ENCODE peak calls at places on chromosome 20, in five cellular contexts. Y, B, U, X and V are unnamed samples.

GRCh38 chr20:2741463-2741862 is 48.9 kb downstream of the EBF4 start:
- DNase-seq in U (no peak), Y (no peak), X (no peak), B (no peak), V (no peak)

GRCh38 chr20:42391807-42392206 is 773.6 kb upstream of the CHD6 start:
- DNase-seq in X (no peak), U (no peak), Y (no peak), B (no peak), V (no peak)

GRCh38 chr20:36307412-36308317 is 1.5 kb downstream of the DLGAP4 start:
- DNase-seq in X (no peak), U (no peak), Y (no peak), B (no peak), V (no peak)

GRCh38 chr20:62906647-62907375 is 19.5 kb downstream of the DIDO1 start:
- DNase-seq in U (no peak), B (no peak), X (no peak), Y (no peak), V (no peak)

GRCh38 chr20:59718071-59718470 is 113.7 kb downstream of the PHACTR3 start:
- DNase-seq in Y (no peak), B (no peak), X (no peak), U (no peak), V (no peak)

GRCh38 chr20:50107796-50108331 is 5.1 kb downstream of the UBE2V1 start:
- DNase-seq in U (no peak), X (no peak), Y (no peak), B (no peak), V (no peak)

GRCh38 chr20:25062841-25063240 is 4.9 kb upstream of the ACSS1 start:
- DNase-seq in B (no peak), Y (no peak), X (no peak), U (no peak), V (no peak)

GRCh38 chr20:41177636-41178035 is 40.3 kb downstream of the PLCG1 start:
- DNase-seq in U (peak; percentile 78), B (no peak), X (peak; percentile 86), Y (peak; percentile 50), V (peak; percentile 83)

GRCh38 chr20:62872184-62872862 is 10.7 kb upstream of the TCFL5 start:
- DNase-seq in Y (no peak), X (no peak), U (no peak), B (no peak), V (no peak)

GRCh38 chr20:56797023-56797422 is 167.9 kb downstream of the TFAP2C start:
- DNase-seq in B (peak; percentile 81), X (no peak), U (no peak), Y (no peak), V (no peak)

GRCh38 chr20:18056174-18057105 is 1.3 kb downstream of the OVOL2 start:
- DNase-seq in B (no peak), U (peak; percentile 8), X (no peak), Y (no peak), V (no peak)

GRCh38 chr20:61045876-61046585 is 206.0 kb upstream of the CDH4 start:
- DNase-seq in X (no peak), B (no peak), U (no peak), Y (peak; percentile 34), V (no peak)

GRCh38 chr20:34921436-34921835 is 34.2 kb downstream of the GSS start:
- DNase-seq in B (no peak), X (no peak), Y (no peak), U (no peak), V (no peak)

GRCh38 chr20:45294003-45294368 is 12.7 kb upstream of the RBPJL start:
- DNase-seq in U (no peak), B (no peak), Y (no peak), X (no peak), V (no peak)
- TF ChIP-seq CTCF in U (no peak), B (no peak), Y (no peak), X (no peak), V (no peak)

GRCh38 chr20:33018169-33018931 is 10.8 kb downstream of the BPIFB2 start:
- DNase-seq in X (no peak), U (no peak), Y (no peak), B (no peak), V (no peak)

GRCh38 chr20:33021879-33022732 is 9.3 kb upstream of the BPIFB6 start:
- DNase-seq in U (no peak), Y (no peak), B (no peak), X (no peak), V (no peak)

GRCh38 chr20:33020278-33021161 is 10.9 kb upstream of the BPIFB6 start:
- DNase-seq in U (no peak), X (no peak), Y (no peak), B (no peak), V (no peak)

GRCh38 chr20:33017542-33017941 is 10.0 kb downstream of the BPIFB2 start:
- DNase-seq in X (no peak), Y (no peak), B (no peak), U (no peak), V (no peak)

GRCh38 chr20:33019465-33020277 is 11.8 kb upstream of the BPIFB6 start:
- DNase-seq in U (no peak), X (no peak), Y (no peak), B (no peak), V (no peak)
- TF ChIP-seq CTCF in U (no peak), X (no peak), Y (no peak), B (no peak), V (no peak)

DNA sequence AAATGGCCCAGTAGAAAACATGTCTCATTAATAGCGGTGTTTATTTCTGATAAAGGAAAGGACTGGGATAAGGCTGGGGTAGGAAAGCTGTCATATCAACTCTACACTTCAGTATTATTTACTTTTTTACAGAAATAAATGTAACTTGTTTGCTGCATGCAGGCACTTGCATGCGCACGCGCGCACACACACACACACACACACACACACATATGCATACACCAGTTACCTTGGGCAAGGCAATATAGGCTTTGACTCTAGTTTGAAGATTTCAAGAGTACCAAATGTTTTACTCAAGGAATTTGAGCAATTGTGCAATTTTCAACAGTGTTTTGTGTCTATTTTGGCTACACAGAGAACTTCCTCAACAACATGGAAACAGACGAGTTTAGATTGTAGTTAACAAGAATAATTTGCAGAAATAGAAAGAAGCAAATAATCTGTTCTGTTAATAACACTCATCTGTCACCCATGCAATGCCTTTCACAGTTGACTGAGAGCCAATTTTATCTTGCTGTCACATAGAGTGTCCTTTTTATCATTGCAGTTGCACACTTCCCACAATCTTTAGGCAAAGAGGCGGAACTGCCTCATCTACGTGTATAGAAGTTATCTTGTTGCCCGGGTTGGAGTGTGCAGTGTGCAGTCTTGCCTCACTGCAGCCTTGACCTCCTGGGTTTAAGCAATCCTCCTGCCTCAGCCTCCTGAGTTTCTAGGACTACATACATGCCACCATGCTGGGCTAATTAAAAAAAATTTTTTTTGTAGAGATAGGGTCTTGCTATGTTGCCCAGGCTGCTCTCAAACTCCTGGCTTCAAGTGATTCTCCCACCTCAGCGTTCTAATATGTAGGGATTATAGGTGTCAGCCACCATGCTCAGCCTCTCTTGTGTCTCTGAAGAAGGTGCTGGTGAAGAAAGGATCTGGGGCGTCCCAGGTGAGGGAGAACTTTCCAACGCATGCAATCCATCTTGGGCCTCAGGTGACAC is 74.8 kb upstream of the SHLD1 start:
- DNase-seq in X (no peak), U (no peak), B (no peak), Y (no peak), V (no peak)
- TF ChIP-seq CTCF in X (no peak), U (no peak), B (no peak), Y (no peak), V (no peak)

GRCh38 chr20:22354647-22355046 is 229.7 kb downstream of the FOXA2 start:
- DNase-seq in X (no peak), U (no peak), Y (no peak), B (no peak), V (no peak)
- TF ChIP-seq CTCF in X (no peak), U (no peak), Y (no peak), B (no peak), V (no peak)

GRCh38 chr20:14687317-14687716 is 349.9 kb upstream of the FLRT3 start:
- DNase-seq in X (peak; percentile 31), B (no peak), U (no peak), Y (no peak), V (no peak)
- TF ChIP-seq CTCF in X (no peak), B (no peak), U (no peak), Y (no peak), V (no peak)

DNA sequence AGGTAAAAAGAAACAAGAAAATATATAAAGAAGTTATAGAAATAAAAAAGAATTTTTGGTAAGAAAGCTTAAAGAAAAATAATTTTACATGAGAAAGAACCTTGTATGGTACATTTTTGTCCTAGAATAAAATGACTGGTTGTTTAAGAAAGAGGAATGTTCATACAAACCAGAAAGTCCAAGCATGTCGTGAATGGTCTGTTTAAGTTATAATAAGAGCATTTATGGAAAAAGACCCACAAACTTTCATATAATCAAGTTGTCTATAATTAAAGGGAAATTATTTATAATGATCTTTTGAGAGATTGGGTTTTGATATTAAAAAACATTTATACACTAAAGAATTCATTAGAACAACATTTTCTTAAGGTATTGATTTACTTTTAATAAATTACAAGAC is 27.8 kb upstream of the FAM110A start:
- DNase-seq in U (peak; percentile 31), B (no peak), X (peak; percentile 36), Y (no peak), V (no peak)
- TF ChIP-seq CTCF in U (no peak), B (no peak), X (no peak), Y (no peak), V (no peak)

GRCh38 chr20:540391-541201 is 3.0 kb downstream of the CSNK2A1 start:
- DNase-seq in Y (no peak), X (no peak), B (no peak), U (no peak), V (no peak)
- TF ChIP-seq CTCF in Y (no peak), X (no peak), B (no peak), U (no peak), V (no peak)